ENCODE peak calls at places on chromosomes 7 and 10, in five cellular contexts. One of them, this sample, is unnamed.

GRCh38 chr7:43385309-43385680 is 197.6 kb upstream of the STK17A start:
- DNase-seq in DND-41: no peak
- DNase-seq in fibroblast of lung: no peak
- DNase-seq in hepatocyte: no peak
- DNase-seq in neuronal stem cell: no peak
- DNase-seq in this sample: no peak

GRCh38 chr7:120941064-120941463 is 9.5 kb upstream of the ING3 start:
- DNase-seq in DND-41: no peak
- DNase-seq in fibroblast of lung: peak
- DNase-seq in hepatocyte: no peak
- DNase-seq in neuronal stem cell: no peak
- DNase-seq in this sample: no peak

GRCh38 chr10:76430330-76430729 is 998.9 kb downstream of the LRMDA start:
- DNase-seq in DND-41: no peak
- DNase-seq in fibroblast of lung: no peak
- DNase-seq in hepatocyte: no peak
- DNase-seq in neuronal stem cell: no peak
- DNase-seq in this sample: no peak

GRCh38 chr10:30812018-30812851 is 182.7 kb upstream of the LYZL2 start:
- DNase-seq in DND-41: peak
- DNase-seq in fibroblast of lung: peak
- DNase-seq in hepatocyte: peak
- DNase-seq in neuronal stem cell: no peak
- DNase-seq in this sample: no peak

GRCh38 chr10:113753020-113753692 is 1.7 kb downstream of the PLEKHS1 start:
- DNase-seq in DND-41: no peak
- DNase-seq in fibroblast of lung: peak
- DNase-seq in hepatocyte: no peak
- DNase-seq in neuronal stem cell: no peak
- DNase-seq in this sample: no peak

GRCh38 chr7:132102942-132103341 is 473.3 kb downstream of the PLXNA4 start:
- DNase-seq in DND-41: no peak
- DNase-seq in fibroblast of lung: no peak
- DNase-seq in hepatocyte: no peak
- DNase-seq in neuronal stem cell: no peak
- DNase-seq in this sample: no peak

GRCh38 chr7:25408861-25409260 is 180.6 kb upstream of the NPVF start:
- DNase-seq in DND-41: no peak
- DNase-seq in fibroblast of lung: no peak
- DNase-seq in hepatocyte: no peak
- DNase-seq in neuronal stem cell: no peak
- DNase-seq in this sample: no peak

GRCh38 chr10:113561214-113561613 is 8.4 kb downstream of the HABP2 start:
- DNase-seq in DND-41: no peak
- DNase-seq in fibroblast of lung: no peak
- DNase-seq in hepatocyte: no peak
- DNase-seq in neuronal stem cell: no peak
- DNase-seq in this sample: no peak

GRCh38 chr7:87575521-87575920 is 25.2 kb downstream of the ABCB1 start:
- DNase-seq in DND-41: no peak
- DNase-seq in fibroblast of lung: no peak
- DNase-seq in hepatocyte: no peak
- DNase-seq in neuronal stem cell: no peak
- DNase-seq in this sample: no peak

DNA sequence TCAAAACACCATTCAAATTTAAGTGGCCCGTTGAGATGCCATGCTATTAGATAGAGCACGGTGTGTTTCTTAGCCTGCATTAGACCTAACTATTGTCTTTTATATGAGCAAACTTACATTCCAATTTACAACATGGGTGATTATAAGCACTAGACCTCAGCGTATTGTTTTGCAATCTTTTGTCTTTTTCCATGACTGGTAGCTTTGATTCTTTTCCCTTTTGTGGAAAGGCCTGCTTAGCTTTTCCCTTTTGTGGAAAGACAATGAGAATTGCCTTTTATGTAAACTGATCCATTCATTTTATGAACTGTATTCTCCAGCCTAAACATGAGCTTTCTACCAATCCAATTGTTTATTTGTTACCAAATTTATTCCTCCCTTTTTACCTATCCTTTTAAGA is 823.1 kb downstream of the CCSER2 start:
- DNase-seq in DND-41: no peak
- DNase-seq in fibroblast of lung: no peak
- DNase-seq in hepatocyte: no peak
- DNase-seq in neuronal stem cell: no peak
- DNase-seq in this sample: no peak
- H3K4me2 ChIP-seq in DND-41: no peak
- H3K4me2 ChIP-seq in fibroblast of lung: no peak
- H3K4me2 ChIP-seq in hepatocyte: no peak
- H3K4me2 ChIP-seq in neuronal stem cell: no peak
- H3K4me2 ChIP-seq in this sample: no peak

DNA sequence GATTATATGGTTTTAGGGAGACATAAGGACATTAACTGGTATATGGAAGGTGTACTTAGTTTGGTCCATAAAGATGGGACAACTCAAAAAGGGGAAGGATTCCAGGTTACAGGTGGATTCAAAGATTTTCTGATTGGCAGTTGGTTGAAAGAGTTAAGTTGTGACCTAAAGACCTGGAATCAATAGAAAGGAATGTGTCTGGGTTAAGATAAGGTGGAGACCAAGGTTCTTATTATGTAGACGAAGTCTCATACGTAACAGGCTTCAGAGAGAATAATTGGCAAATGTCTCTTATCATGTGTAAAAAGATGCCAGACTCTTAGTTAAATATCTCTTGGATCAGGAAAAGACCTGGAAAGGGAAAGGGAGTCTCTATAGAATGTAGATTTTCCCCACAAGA is 1.0 kb upstream of the TRDMT1 start:
- DNase-seq in DND-41: no peak
- DNase-seq in fibroblast of lung: no peak
- DNase-seq in hepatocyte: no peak
- DNase-seq in neuronal stem cell: no peak
- DNase-seq in this sample: no peak
- H2AFZ ChIP-seq in DND-41: peak
- H2AFZ ChIP-seq in fibroblast of lung: no peak
- H2AFZ ChIP-seq in hepatocyte: peak
- H2AFZ ChIP-seq in neuronal stem cell: peak
- H2AFZ ChIP-seq in this sample: peak

DNA sequence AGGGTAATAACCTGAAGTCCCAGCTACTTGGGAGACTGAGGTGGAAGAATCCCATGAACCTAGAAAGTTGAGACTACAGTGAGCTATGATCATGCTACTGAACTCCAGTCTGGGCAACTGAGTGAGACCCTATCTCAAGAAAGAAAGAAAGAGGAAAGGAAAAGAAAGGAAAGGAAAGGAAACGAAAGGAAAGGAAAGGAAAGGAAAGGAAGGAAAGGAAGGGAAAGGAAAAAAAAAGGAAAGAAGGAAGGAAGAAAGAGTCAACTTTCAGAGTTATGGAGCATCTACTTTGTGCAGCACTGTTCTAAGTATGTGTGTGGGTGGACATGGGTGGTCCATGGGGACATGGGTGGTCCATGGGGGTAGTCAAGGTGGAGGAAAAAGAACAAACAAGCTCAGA is 24.1 kb upstream of the R3HCC1L start:
- DNase-seq in DND-41: no peak
- DNase-seq in fibroblast of lung: no peak
- DNase-seq in hepatocyte: no peak
- DNase-seq in neuronal stem cell: no peak
- DNase-seq in this sample: no peak
- H3K4me3 ChIP-seq in DND-41: no peak
- H3K4me3 ChIP-seq in fibroblast of lung: no peak
- H3K4me3 ChIP-seq in hepatocyte: no peak
- H3K4me3 ChIP-seq in neuronal stem cell: no peak
- H3K4me3 ChIP-seq in this sample: no peak

DNA sequence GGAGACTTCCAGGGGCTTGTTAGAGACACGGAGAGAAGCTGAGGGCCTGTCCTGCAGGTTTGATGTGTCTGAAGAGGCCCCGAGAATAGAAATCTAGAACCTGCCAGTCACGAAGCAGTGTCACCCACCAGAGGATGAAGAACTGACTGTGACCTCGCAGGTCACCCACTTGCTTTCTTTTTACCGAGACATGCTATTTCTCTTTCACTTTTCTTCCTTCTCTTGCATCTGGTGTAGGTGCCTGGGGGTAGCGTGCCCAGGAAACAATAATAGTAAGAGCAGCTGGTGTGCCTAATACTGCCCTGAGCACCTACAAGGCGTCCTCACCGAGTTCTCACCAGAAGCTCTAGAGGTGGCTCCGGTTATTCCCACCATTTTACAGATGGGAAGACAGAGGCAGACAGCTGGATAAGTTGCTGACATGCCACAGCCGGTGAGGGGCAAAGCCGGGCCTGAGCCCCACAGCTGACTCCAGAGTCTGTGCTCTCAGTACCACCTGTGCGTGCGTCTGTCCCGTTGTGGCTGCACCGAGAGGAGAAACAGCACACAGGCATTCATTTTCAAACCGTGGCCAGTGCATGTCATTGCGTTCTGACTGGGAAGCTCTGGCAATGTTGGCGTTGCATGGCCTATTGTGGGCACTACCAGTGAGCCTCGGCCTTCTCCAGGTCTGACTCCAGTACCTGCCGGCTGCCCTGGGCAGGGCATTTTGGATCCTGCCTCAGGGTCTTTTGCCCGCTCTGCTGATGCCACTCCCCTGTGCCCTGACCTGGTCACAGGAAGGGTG is 7.8 kb downstream of the CHST3 start:
- DNase-seq in DND-41: no peak
- DNase-seq in fibroblast of lung: no peak
- DNase-seq in hepatocyte: no peak
- DNase-seq in neuronal stem cell: no peak
- DNase-seq in this sample: no peak
- H3K4me2 ChIP-seq in DND-41: no peak
- H3K4me2 ChIP-seq in fibroblast of lung: no peak
- H3K4me2 ChIP-seq in hepatocyte: no peak
- H3K4me2 ChIP-seq in neuronal stem cell: no peak
- H3K4me2 ChIP-seq in this sample: no peak

GRCh38 chr10:88442681-88443080 is 140.4 kb downstream of the RNLS start:
- DNase-seq in DND-41: no peak
- DNase-seq in fibroblast of lung: no peak
- DNase-seq in hepatocyte: no peak
- DNase-seq in neuronal stem cell: no peak
- DNase-seq in this sample: no peak
- H2AFZ ChIP-seq in DND-41: peak
- H2AFZ ChIP-seq in fibroblast of lung: no peak
- H2AFZ ChIP-seq in hepatocyte: no peak
- H2AFZ ChIP-seq in neuronal stem cell: no peak
- H2AFZ ChIP-seq in this sample: no peak

GRCh38 chr7:50962281-50962883 is 179.7 kb upstream of the GRB10 start:
- DNase-seq in DND-41: no peak
- DNase-seq in fibroblast of lung: no peak
- DNase-seq in hepatocyte: no peak
- DNase-seq in neuronal stem cell: no peak
- DNase-seq in this sample: no peak
- H3K4me3 ChIP-seq in DND-41: no peak
- H3K4me3 ChIP-seq in fibroblast of lung: no peak
- H3K4me3 ChIP-seq in hepatocyte: no peak
- H3K4me3 ChIP-seq in neuronal stem cell: no peak
- H3K4me3 ChIP-seq in this sample: no peak

GRCh38 chr7:143013897-143014296 is 13.0 kb downstream of the OR9A2 start:
- DNase-seq in DND-41: no peak
- DNase-seq in fibroblast of lung: peak
- DNase-seq in hepatocyte: peak
- DNase-seq in neuronal stem cell: no peak
- DNase-seq in this sample: no peak

GRCh38 chr7:143015102-143015501 is 11.8 kb downstream of the OR9A2 start:
- DNase-seq in DND-41: no peak
- DNase-seq in fibroblast of lung: no peak
- DNase-seq in hepatocyte: no peak
- DNase-seq in neuronal stem cell: no peak
- DNase-seq in this sample: peak

GRCh38 chr7:143013473-143013872 is 13.5 kb downstream of the OR9A2 start:
- DNase-seq in DND-41: no peak
- DNase-seq in fibroblast of lung: no peak
- DNase-seq in hepatocyte: peak
- DNase-seq in neuronal stem cell: no peak
- DNase-seq in this sample: peak

GRCh38 chr7:143016996-143017395 is 9.9 kb downstream of the OR9A2 start:
- DNase-seq in DND-41: no peak
- DNase-seq in fibroblast of lung: no peak
- DNase-seq in hepatocyte: no peak
- DNase-seq in neuronal stem cell: no peak
- DNase-seq in this sample: peak

DNA sequence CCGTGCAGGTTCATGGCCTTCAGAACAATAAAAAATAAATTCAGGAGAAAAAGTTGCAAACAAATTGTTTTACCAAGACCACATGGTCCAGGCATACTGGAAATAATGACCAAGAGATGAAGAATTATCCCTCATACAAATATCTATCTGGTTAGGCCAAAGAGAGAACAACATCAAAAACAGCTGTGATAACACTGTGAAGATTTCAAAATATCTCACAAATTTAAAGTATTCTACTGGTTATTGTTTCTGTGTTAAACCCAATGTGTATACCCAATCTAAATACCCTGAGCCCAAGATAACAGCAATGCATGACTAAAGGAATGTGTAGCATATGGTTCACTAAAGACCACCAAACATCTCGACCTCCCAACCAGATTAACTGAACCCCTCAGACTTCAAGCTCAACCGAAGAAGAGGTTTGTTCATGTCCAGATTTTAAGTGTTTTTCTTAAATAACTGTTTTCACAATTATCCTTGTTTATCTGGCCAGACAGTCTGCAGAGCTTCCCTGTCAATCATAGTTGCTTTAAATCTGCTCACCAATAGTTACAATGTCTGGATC is 10.9 kb downstream of the OR9A2 start:
- DNase-seq in DND-41: no peak
- DNase-seq in fibroblast of lung: no peak
- DNase-seq in hepatocyte: no peak
- DNase-seq in neuronal stem cell: no peak
- DNase-seq in this sample: peak
- H3K4me2 ChIP-seq in DND-41: no peak
- H3K4me2 ChIP-seq in fibroblast of lung: no peak
- H3K4me2 ChIP-seq in hepatocyte: no peak
- H3K4me2 ChIP-seq in neuronal stem cell: no peak
- H3K4me2 ChIP-seq in this sample: peak

GRCh38 chr7:128726031-128726430 is 13.1 kb upstream of the CALU start:
- DNase-seq in DND-41: no peak
- DNase-seq in fibroblast of lung: no peak
- DNase-seq in hepatocyte: no peak
- DNase-seq in neuronal stem cell: no peak
- DNase-seq in this sample: no peak
- H2AFZ ChIP-seq in DND-41: no peak
- H2AFZ ChIP-seq in fibroblast of lung: no peak
- H2AFZ ChIP-seq in hepatocyte: no peak
- H2AFZ ChIP-seq in neuronal stem cell: peak
- H2AFZ ChIP-seq in this sample: no peak

DNA sequence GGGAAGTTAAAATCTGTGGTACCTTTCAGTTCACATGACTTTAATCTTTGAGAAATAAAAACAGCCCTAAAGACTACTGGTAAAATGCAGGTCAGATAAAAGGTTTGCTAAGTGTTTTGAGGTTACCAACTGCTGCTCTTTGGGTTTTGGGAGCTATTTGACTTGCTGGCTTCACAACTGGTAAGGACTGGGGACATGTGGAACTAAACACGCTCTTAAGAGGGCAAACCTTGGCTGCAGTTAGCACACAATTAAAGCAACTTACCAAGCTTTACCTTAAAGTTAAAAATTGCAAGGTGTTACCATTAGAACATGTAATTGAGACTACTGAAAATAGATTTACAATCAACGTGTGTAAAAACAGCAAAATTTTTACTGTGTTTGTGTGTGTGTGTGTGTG is 220.2 kb downstream of the PHF14 start:
- DNase-seq in DND-41: no peak
- DNase-seq in fibroblast of lung: no peak
- DNase-seq in hepatocyte: no peak
- DNase-seq in neuronal stem cell: no peak
- DNase-seq in this sample: no peak
- H3K4me3 ChIP-seq in DND-41: no peak
- H3K4me3 ChIP-seq in fibroblast of lung: no peak
- H3K4me3 ChIP-seq in hepatocyte: no peak
- H3K4me3 ChIP-seq in neuronal stem cell: no peak
- H3K4me3 ChIP-seq in this sample: no peak

GRCh38 chr10:124152139-124152780 is 58.9 kb upstream of the CHST15 start:
- DNase-seq in DND-41: peak
- DNase-seq in fibroblast of lung: peak
- DNase-seq in hepatocyte: peak
- DNase-seq in neuronal stem cell: no peak
- DNase-seq in this sample: no peak
- H3K4me2 ChIP-seq in DND-41: peak
- H3K4me2 ChIP-seq in fibroblast of lung: no peak
- H3K4me2 ChIP-seq in hepatocyte: peak
- H3K4me2 ChIP-seq in neuronal stem cell: no peak
- H3K4me2 ChIP-seq in this sample: no peak

This sample was measured in Karpas-422.